ENCODE peak calls at places on chromosomes 5 and 9, in five cellular contexts. X is skeletal muscle cell, O is adrenal gland, Q is psoas muscle, H is MM.1S. T is an unnamed sample.

GRCh38 chr5:149002761-149003689 is 59.8 kb downstream of the SH3TC2 start:
- DNase-seq in X (no peak), O (no peak), Q (no peak), H (no peak), T (no peak)

GRCh38 chr5:138611295-138612220 is 36.4 kb upstream of the HSPA9 start:
- DNase-seq in X (no peak), O (no peak), Q (no peak), H (no peak), T (no peak)

GRCh38 chr5:140785905-140786686 is at the start of gene PCDHA1:
- DNase-seq in X (no peak), O (no peak), Q (no peak), H (no peak), T (no peak)

GRCh38 chr5:98108497-98108896 is 665.0 kb upstream of the RGMB start:
- DNase-seq in X (peak), O (no peak), Q (no peak), H (no peak), T (no peak)

GRCh38 chr5:32193591-32193990 is 19.5 kb upstream of the GOLPH3 start:
- DNase-seq in X (peak), O (peak), Q (peak), H (no peak), T (no peak)

GRCh38 chr5:93746406-93747056 is 5.1 kb upstream of the POU5F2 start:
- DNase-seq in X (no peak), O (no peak), Q (no peak), H (no peak), T (no peak)

GRCh38 chr9:98520221-98520920 is 188.4 kb downstream of the GABBR2 start:
- DNase-seq in X (peak), O (no peak), Q (no peak), H (no peak), T (no peak)

GRCh38 chr9:135821733-135822382 is 85.5 kb downstream of the CAMSAP1 start:
- DNase-seq in X (no peak), O (peak), Q (no peak), H (no peak), T (no peak)

GRCh38 chr5:6469836-6470235 is 21.2 kb downstream of the UBE2QL1 start:
- DNase-seq in X (no peak), O (no peak), Q (no peak), H (no peak), T (no peak)

GRCh38 chr5:10145922-10146321 is 103.8 kb downstream of the ATPSCKMT start:
- DNase-seq in X (peak), O (no peak), Q (no peak), H (peak), T (peak)

GRCh38 chr9:129398101-129398795 is 220.2 kb upstream of the IER5L start:
- DNase-seq in X (no peak), O (no peak), Q (peak), H (no peak), T (no peak)

GRCh38 chr5:146048994-146049703 is 56.2 kb downstream of the PLAC8L1 start:
- DNase-seq in X (peak), O (peak), Q (no peak), H (peak), T (peak)

GRCh38 chr5:131406076-131406475 is 142.2 kb downstream of the CDC42SE2 start:
- DNase-seq in X (no peak), O (no peak), Q (no peak), H (no peak), T (no peak)

GRCh38 chr5:81779125-81779934 is 28.4 kb upstream of the SSBP2 start:
- DNase-seq in X (no peak), O (peak), Q (peak), H (peak), T (no peak)

GRCh38 chr5:149782018-149782899 is 52.1 kb downstream of the PPARGC1B start:
- DNase-seq in X (no peak), O (no peak), Q (no peak), H (no peak), T (no peak)

GRCh38 chr5:173925449-173926071 is 37.4 kb downstream of the CPEB4 start:
- DNase-seq in X (no peak), O (peak), Q (no peak), H (peak), T (peak)

GRCh38 chr5:45765561-45765960 is 69.4 kb upstream of the HCN1 start:
- DNase-seq in X (no peak), O (no peak), Q (no peak), H (no peak), T (no peak)

GRCh38 chr5:119022017-119022745 is 33.8 kb upstream of the DTWD2 start:
- DNase-seq in X (peak), O (no peak), Q (no peak), H (peak), T (peak)

GRCh38 chr9:32587901-32588300 is 14.9 kb upstream of the NDUFB6 start:
- DNase-seq in X (no peak), O (no peak), Q (no peak), H (peak), T (no peak)

GRCh38 chr9:110298028-110298605 is 39.5 kb downstream of the TXNDC8 start:
- DNase-seq in X (no peak), O (no peak), Q (no peak), H (no peak), T (no peak)

GRCh38 chr5:36712719-36713118 is 106.3 kb downstream of the SLC1A3 start:
- DNase-seq in X (no peak), O (no peak), Q (no peak), H (no peak), T (no peak)

GRCh38 chr5:71782771-71783770 is 64.0 kb downstream of the CARTPT start:
- DNase-seq in X (peak), O (peak), Q (peak), H (peak), T (peak)
- H3K4me3 ChIP-seq in X (no peak), O (no peak), Q (peak), H (peak), T (no peak)

GRCh38 chr5:135535820-135536801 is at the start of gene NEUROG1:
- DNase-seq in X (no peak), O (no peak), Q (no peak), H (no peak), T (no peak)
- H3K4me3 ChIP-seq in X (no peak), O (no peak), Q (peak), H (no peak), T (no peak)

GRCh38 chr9:101738566-101739183 is at the start of gene GRIN3A:
- DNase-seq in X (no peak), O (no peak), Q (peak), H (no peak), T (no peak)
- H3K4me3 ChIP-seq in X (peak), O (no peak), Q (peak), H (no peak), T (no peak)

GRCh38 chr9:99827244-99827643 is 5.6 kb downstream of the NR4A3 start:
- DNase-seq in X (no peak), O (no peak), Q (no peak), H (no peak), T (no peak)

GRCh38 chr9:99828054-99828416 is 6.3 kb downstream of the NR4A3 start:
- DNase-seq in X (no peak), O (no peak), Q (no peak), H (no peak), T (no peak)

GRCh38 chr9:99826579-99826978 is 4.9 kb downstream of the NR4A3 start:
- DNase-seq in X (no peak), O (no peak), Q (no peak), H (no peak), T (no peak)

GRCh38 chr9:99825158-99826046 is 3.7 kb downstream of the NR4A3 start:
- DNase-seq in X (no peak), O (no peak), Q (peak), H (no peak), T (no peak)

GRCh38 chr9:99828417-99829176 is 6.9 kb downstream of the NR4A3 start:
- DNase-seq in X (no peak), O (no peak), Q (peak), H (no peak), T (no peak)
- H3K4me3 ChIP-seq in X (no peak), O (no peak), Q (no peak), H (no peak), T (no peak)